ENCODE peak calls at places on chromosomes 6 and 20, in eight cellular contexts. W is iPS-NIHi11; S is IMR-90; U is H54; C is posterior vena cava; L is GM18507; N is CD4-positive, CD25-positive, alpha-beta regulatory T cell; J is kidney tubule cell. H is an unnamed sample.

GRCh38 chr6:36701401-36701991 is 3.9 kb downstream of the RAB44 start:
- DNase-seq in W (peak), S (no peak), U (peak), C (no peak), L (no peak), N (peak), J (peak), H (no peak)

GRCh38 chr6:89239338-89239737 is 22.2 kb upstream of the GABRR1 start:
- DNase-seq in W (peak), S (no peak), U (peak), C (no peak), L (no peak), N (peak), J (no peak), H (no peak)

GRCh38 chr6:70843328-70843918 is 113.4 kb downstream of the B3GAT2 start:
- DNase-seq in W (no peak), S (no peak), U (no peak), C (no peak), L (no peak), N (no peak), J (no peak), H (no peak)

GRCh38 chr20:40233401-40233800 is 455.6 kb downstream of the MAFB start:
- DNase-seq in W (no peak), S (no peak), U (no peak), C (no peak), L (no peak), N (no peak), J (no peak), H (no peak)

GRCh38 chr20:50866036-50866685 is 65.1 kb downstream of the ADNP start:
- DNase-seq in W (no peak), S (peak), U (no peak), C (no peak), L (no peak), N (no peak), J (no peak), H (no peak)

GRCh38 chr6:25042599-25042936 is 106.8 kb upstream of the RIPOR2 start:
- DNase-seq in W (no peak), S (no peak), U (no peak), C (no peak), L (no peak), N (peak), J (no peak), H (no peak)

GRCh38 chr6:219641-220198 is 72.6 kb upstream of the DUSP22 start:
- DNase-seq in W (peak), S (peak), U (peak), C (peak), L (no peak), N (no peak), J (peak), H (peak)

GRCh38 chr6:116616757-116617093 is 446 bp downstream of the RSPH4A start:
- DNase-seq in W (peak), S (no peak), U (peak), C (no peak), L (peak), N (peak), J (peak), H (no peak)

GRCh38 chr6:98871057-98871456 is 36.7 kb downstream of the POU3F2 start:
- DNase-seq in W (no peak), S (no peak), U (no peak), C (no peak), L (no peak), N (no peak), J (no peak), H (peak)

GRCh38 chr20:31867011-31867410 is 3.3 kb downstream of the DUSP15 start:
- DNase-seq in W (no peak), S (no peak), U (no peak), C (no peak), L (no peak), N (no peak), J (no peak), H (no peak)

GRCh38 chr6:36627801-36628246 is 33.7 kb downstream of the SRSF3 start:
- DNase-seq in W (no peak), S (peak), U (no peak), C (peak), L (no peak), N (no peak), J (peak), H (peak)

GRCh38 chr6:105902401-105903031 is 183.6 kb upstream of the PRDM1 start:
- DNase-seq in W (no peak), S (peak), U (no peak), C (no peak), L (no peak), N (no peak), J (no peak), H (peak)

GRCh38 chr20:49490689-49491088 is 8.2 kb upstream of the KCNB1 start:
- DNase-seq in W (no peak), S (no peak), U (no peak), C (no peak), L (no peak), N (no peak), J (no peak), H (no peak)

GRCh38 chr6:77620290-77620882 is 32.5 kb upstream of the MEI4 start:
- DNase-seq in W (peak), S (no peak), U (no peak), C (no peak), L (no peak), N (no peak), J (peak), H (no peak)

GRCh38 chr20:9276964-9277363 is 208.1 kb downstream of the PLCB4 start:
- DNase-seq in W (no peak), S (no peak), U (no peak), C (no peak), L (no peak), N (no peak), J (no peak), H (no peak)

GRCh38 chr6:11853678-11854417 is 75.2 kb upstream of the ADTRP start:
- DNase-seq in W (no peak), S (peak), U (no peak), C (no peak), L (no peak), N (no peak), J (no peak), H (no peak)

GRCh38 chr20:22584630-22584921 is 204 bp upstream of the FOXA2 start:
- DNase-seq in W (no peak), S (no peak), U (no peak), C (no peak), L (no peak), N (no peak), J (peak), H (no peak)

GRCh38 chr6:49713346-49713745 is at the start of gene CRISP2:
- DNase-seq in W (no peak), S (no peak), U (no peak), C (peak), L (no peak), N (no peak), J (no peak), H (no peak)

GRCh38 chr20:17938889-17939619 is 29.5 kb downstream of the SNX5 start:
- DNase-seq in W (peak), S (peak), U (peak), C (peak), L (peak), N (peak), J (peak), H (no peak)

H was measured in astrocyte.